ENCODE peak calls at places on chromosomes 6 and 20, in eight cellular contexts. H, R, V, J, D, B, T and U are unnamed samples.

GRCh38 chr6:105838156-105838555 is 248.0 kb upstream of the PRDM1 start:
- DNase-seq in H (no peak), R (peak), V (no peak), J (no peak), D (no peak), B (no peak), T (no peak), U (no peak)

GRCh38 chr6:158518196-158519127 is 41.4 kb upstream of the TMEM181 start:
- DNase-seq in H (peak), R (peak), V (peak), J (peak), D (peak), B (peak), T (peak), U (no peak)

GRCh38 chr6:53792016-53792415 is 2.8 kb upstream of the LRRC1 start:
- DNase-seq in H (no peak), R (no peak), V (no peak), J (no peak), D (no peak), B (no peak), T (no peak), U (no peak)

GRCh38 chr6:157840776-157841175 is 17.7 kb downstream of the SNX9 start:
- DNase-seq in H (no peak), R (no peak), V (no peak), J (no peak), D (no peak), B (no peak), T (no peak), U (no peak)

GRCh38 chr20:16378712-16379111 is 194.5 kb downstream of the KIF16B start:
- DNase-seq in H (no peak), R (no peak), V (no peak), J (no peak), D (no peak), B (no peak), T (no peak), U (no peak)

GRCh38 chr6:101386982-101387381 is 6.5 kb upstream of the GRIK2 start:
- DNase-seq in H (no peak), R (no peak), V (peak), J (no peak), D (no peak), B (no peak), T (no peak), U (no peak)

GRCh38 chr6:148183776-148184175 is 158.9 kb upstream of the SASH1 start:
- DNase-seq in H (no peak), R (no peak), V (no peak), J (no peak), D (no peak), B (no peak), T (no peak), U (no peak)

GRCh38 chr20:32880635-32881034 is 21.9 kb downstream of the EFCAB8 start:
- DNase-seq in H (no peak), R (no peak), V (no peak), J (no peak), D (no peak), B (no peak), T (no peak), U (no peak)

GRCh38 chr6:5199203-5200101 is 61.3 kb downstream of the LYRM4 start:
- DNase-seq in H (no peak), R (no peak), V (no peak), J (no peak), D (no peak), B (no peak), T (no peak), U (no peak)

GRCh38 chr6:137802408-137803182 is 64.5 kb upstream of the TNFAIP3 start:
- DNase-seq in H (no peak), R (no peak), V (peak), J (no peak), D (no peak), B (no peak), T (no peak), U (no peak)

GRCh38 chr6:134698228-134698627 is 251.7 kb downstream of the ALDH8A1 start:
- DNase-seq in H (no peak), R (no peak), V (no peak), J (no peak), D (no peak), B (no peak), T (no peak), U (no peak)

GRCh38 chr6:156379392-156379910 is 397.7 kb upstream of the ARID1B start:
- DNase-seq in H (no peak), R (no peak), V (no peak), J (no peak), D (no peak), B (no peak), T (no peak), U (no peak)

GRCh38 chr6:145783796-145784195 is 30.8 kb downstream of the FBXO30 start:
- DNase-seq in H (no peak), R (no peak), V (no peak), J (no peak), D (no peak), B (no peak), T (no peak), U (no peak)

GRCh38 chr6:16544006-16544405 is 217.3 kb downstream of the ATXN1 start:
- DNase-seq in H (peak), R (peak), V (peak), J (no peak), D (peak), B (no peak), T (peak), U (peak)

GRCh38 chr20:14687317-14687716 is 349.9 kb upstream of the FLRT3 start:
- DNase-seq in H (no peak), R (no peak), V (no peak), J (no peak), D (no peak), B (no peak), T (no peak), U (no peak)

GRCh38 chr20:25437153-25437581 is 29.7 kb downstream of the GINS1 start:
- DNase-seq in H (no peak), R (no peak), V (peak), J (no peak), D (no peak), B (no peak), T (no peak), U (no peak)

GRCh38 chr20:39155996-39156395 is 193.9 kb downstream of the DHX35 start:
- DNase-seq in H (no peak), R (no peak), V (no peak), J (no peak), D (no peak), B (no peak), T (no peak), U (no peak)

GRCh38 chr6:3345836-3346235 is 87.1 kb downstream of the PSMG4 start:
- DNase-seq in H (no peak), R (peak), V (peak), J (no peak), D (no peak), B (no peak), T (no peak), U (no peak)

GRCh38 chr20:61117725-61118124 is 134.3 kb upstream of the CDH4 start:
- DNase-seq in H (no peak), R (no peak), V (no peak), J (no peak), D (no peak), B (no peak), T (no peak), U (no peak)

GRCh38 chr6:105851181-105851580 is 235.0 kb upstream of the PRDM1 start:
- DNase-seq in H (no peak), R (no peak), V (no peak), J (no peak), D (no peak), B (no peak), T (peak), U (no peak)

GRCh38 chr20:50186987-50187402 is 3.6 kb upstream of the CEBPB start:
- DNase-seq in H (peak), R (no peak), V (no peak), J (no peak), D (no peak), B (no peak), T (no peak), U (no peak)

GRCh38 chr6:15551798-15552197 is 111.0 kb downstream of the DTNBP1 start:
- DNase-seq in H (no peak), R (peak), V (peak), J (no peak), D (no peak), B (no peak), T (peak), U (no peak)

GRCh38 chr6:131182991-131183425 is 47.7 kb downstream of the AKAP7 start:
- DNase-seq in H (no peak), R (no peak), V (peak), J (no peak), D (no peak), B (no peak), T (peak), U (no peak)

GRCh38 chr6:157628463-157628862 is 194.6 kb upstream of the SNX9 start:
- DNase-seq in H (no peak), R (no peak), V (no peak), J (no peak), D (no peak), B (no peak), T (no peak), U (no peak)

GRCh38 chr20:63166423-63167020 is 49.4 kb downstream of the YTHDF1 start:
- DNase-seq in H (no peak), R (no peak), V (no peak), J (no peak), D (peak), B (no peak), T (no peak), U (no peak)

GRCh38 chr6:156971153-156971882 is 194.1 kb downstream of the ARID1B start:
- DNase-seq in H (no peak), R (no peak), V (no peak), J (no peak), D (no peak), B (no peak), T (no peak), U (no peak)

GRCh38 chr6:164057876-164058275 is 643.4 kb downstream of the QKI start:
- DNase-seq in H (no peak), R (no peak), V (no peak), J (no peak), D (no peak), B (no peak), T (no peak), U (no peak)

GRCh38 chr6:143507358-143508145 is 4.0 kb downstream of the FUCA2 start:
- DNase-seq in H (no peak), R (no peak), V (no peak), J (no peak), D (no peak), B (no peak), T (no peak), U (no peak)

GRCh38 chr6:10413850-10414765 is 766 bp downstream of the TFAP2A start:
- DNase-seq in H (no peak), R (no peak), V (no peak), J (no peak), D (no peak), B (peak), T (peak), U (no peak)

GRCh38 chr6:40438556-40438955 is 148.6 kb downstream of the LRFN2 start:
- DNase-seq in H (no peak), R (no peak), V (no peak), J (no peak), D (no peak), B (no peak), T (no peak), U (no peak)

GRCh38 chr20:20820104-20820503 is 107.7 kb upstream of the RALGAPA2 start:
- DNase-seq in H (no peak), R (no peak), V (peak), J (no peak), D (no peak), B (peak), T (peak), U (no peak)

GRCh38 chr20:41497186-41497895 is 120.8 kb downstream of the CHD6 start:
- DNase-seq in H (no peak), R (no peak), V (no peak), J (no peak), D (no peak), B (no peak), T (no peak), U (no peak)

GRCh38 chr20:63775096-63775978 is 35.8 kb downstream of the SLC2A4RG start:
- DNase-seq in H (peak), R (no peak), V (peak), J (no peak), D (peak), B (no peak), T (peak), U (peak)

GRCh38 chr6:146851837-146852236 is 253.1 kb downstream of the ADGB start:
- DNase-seq in H (no peak), R (no peak), V (no peak), J (no peak), D (no peak), B (no peak), T (no peak), U (no peak)